ENCODE peak calls at places on chromosome 9, in five cellular contexts. L is suprapubic skin, Q is breast epithelium, D is A549, O is tibial nerve. M is an unnamed sample.

GRCh38 chr9:127805620-127806019 is 2.9 kb downstream of the FPGS start:
- DNase-seq in Q (no peak), L (no peak), O (no peak), D (peak; percentile 71), M (no peak)

GRCh38 chr9:126955806-126956205 is 41.2 kb downstream of the RALGPS1 start:
- DNase-seq in O (no peak), L (no peak), D (no peak), Q (no peak), M (no peak)

GRCh38 chr9:134130503-134131375 is 5.1 kb upstream of the WDR5 start:
- DNase-seq in O (peak; percentile 39), L (no peak), D (no peak), Q (peak; percentile 88), M (no peak)

GRCh38 chr9:98555851-98556465 is 152.8 kb downstream of the GABBR2 start:
- DNase-seq in D (no peak), Q (no peak), O (no peak), L (no peak), M (peak; percentile 34)

GRCh38 chr9:120868339-120868675 is 8.7 kb downstream of the PHF19 start:
- DNase-seq in L (no peak), Q (no peak), O (no peak), D (no peak), M (no peak)

GRCh38 chr9:27572566-27572917 is 739 bp downstream of the C9orf72 start:
- DNase-seq in L (no peak), D (peak; percentile 52), O (peak; percentile 55), Q (no peak), M (no peak)

GRCh38 chr9:127489471-127490115 is 38.3 kb downstream of the LRSAM1 start:
- DNase-seq in Q (no peak), D (no peak), L (no peak), O (no peak), M (no peak)

GRCh38 chr9:91027005-91027404 is 225.4 kb downstream of the SYK start:
- DNase-seq in O (no peak), L (no peak), D (no peak), Q (no peak), M (no peak)

GRCh38 chr9:21812415-21812814 is 10.0 kb downstream of the MTAP start:
- DNase-seq in D (peak; percentile 70), Q (no peak), L (no peak), O (no peak), M (no peak)

GRCh38 chr9:123263227-123263626 is 5.2 kb downstream of the STRBP start:
- DNase-seq in D (no peak), Q (no peak), L (no peak), O (no peak), M (no peak)

GRCh38 chr9:87812375-87813118 is 70.1 kb upstream of the SPATA31E1 start:
- DNase-seq in D (peak; percentile 48), L (no peak), O (no peak), Q (no peak), M (no peak)

GRCh38 chr9:2321523-2322148 is 300.0 kb upstream of the VLDLR start:
- DNase-seq in L (no peak), O (no peak), D (no peak), Q (no peak), M (no peak)
- TF ChIP-seq CTCF in L (no peak), O (no peak), D (no peak), Q (no peak), M (no peak)

DNA sequence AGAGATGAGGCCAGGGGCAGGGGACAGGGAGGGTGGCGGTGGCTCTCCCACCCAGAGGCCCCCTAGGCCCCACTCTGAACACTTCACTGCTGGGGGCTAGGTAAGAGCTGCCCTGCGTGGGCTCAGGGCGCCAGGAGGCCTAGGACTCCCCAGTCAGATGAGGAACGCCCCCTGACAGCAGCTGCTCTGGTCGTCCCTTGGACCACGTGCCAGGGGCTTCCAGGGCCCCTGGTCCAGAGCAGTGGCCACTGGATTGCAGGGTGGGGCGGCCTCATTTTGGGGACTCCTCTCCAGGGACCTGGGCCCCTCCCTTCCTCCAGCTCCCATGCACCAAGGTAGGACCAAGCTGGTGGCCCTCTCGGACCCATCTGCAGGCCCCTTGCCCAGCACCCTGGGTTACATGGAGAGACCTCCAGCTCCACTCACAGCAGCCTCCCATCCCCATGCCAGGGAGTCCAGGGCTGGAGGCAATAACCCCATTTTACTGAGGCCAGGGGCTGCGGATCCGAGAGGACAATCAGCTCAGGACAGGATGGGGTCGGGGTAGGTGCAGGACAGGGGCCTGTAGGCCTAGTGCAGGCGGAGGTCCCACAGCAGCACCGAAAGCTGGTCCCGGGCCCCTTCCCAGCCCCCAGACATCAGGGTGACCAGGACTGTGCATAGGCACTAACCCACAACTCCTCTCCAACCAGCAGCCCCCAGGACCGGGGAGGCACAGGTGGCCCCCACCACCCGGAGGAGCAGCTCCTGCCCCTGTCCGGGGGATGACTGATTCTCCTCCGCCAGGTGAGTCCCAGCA is 1.5 kb downstream of the EGFL7 start:
- DNase-seq in L (no peak), Q (no peak), D (no peak), O (no peak), M (no peak)
- TF ChIP-seq POLR2A in L (no peak), Q (no peak), D (no peak), O (no peak), M (no peak)

GRCh38 chr9:76486151-76486550 is 27.2 kb downstream of the GCNT1 start:
- DNase-seq in D (no peak), L (no peak), O (no peak), Q (no peak), M (no peak)
- H3K4me3 ChIP-seq in D (no peak overlapping the region), L (no peak overlapping the region), O (no peak overlapping the region), Q (no peak overlapping the region), M (no peak overlapping the region)

GRCh38 chr9:129332581-129332980 is 154.5 kb upstream of the IER5L start:
- DNase-seq in O (no peak), D (no peak), L (no peak), Q (no peak), M (no peak)
- TF ChIP-seq CTCF in O (no peak), D (no peak), L (no peak), Q (no peak), M (no peak)

DNA sequence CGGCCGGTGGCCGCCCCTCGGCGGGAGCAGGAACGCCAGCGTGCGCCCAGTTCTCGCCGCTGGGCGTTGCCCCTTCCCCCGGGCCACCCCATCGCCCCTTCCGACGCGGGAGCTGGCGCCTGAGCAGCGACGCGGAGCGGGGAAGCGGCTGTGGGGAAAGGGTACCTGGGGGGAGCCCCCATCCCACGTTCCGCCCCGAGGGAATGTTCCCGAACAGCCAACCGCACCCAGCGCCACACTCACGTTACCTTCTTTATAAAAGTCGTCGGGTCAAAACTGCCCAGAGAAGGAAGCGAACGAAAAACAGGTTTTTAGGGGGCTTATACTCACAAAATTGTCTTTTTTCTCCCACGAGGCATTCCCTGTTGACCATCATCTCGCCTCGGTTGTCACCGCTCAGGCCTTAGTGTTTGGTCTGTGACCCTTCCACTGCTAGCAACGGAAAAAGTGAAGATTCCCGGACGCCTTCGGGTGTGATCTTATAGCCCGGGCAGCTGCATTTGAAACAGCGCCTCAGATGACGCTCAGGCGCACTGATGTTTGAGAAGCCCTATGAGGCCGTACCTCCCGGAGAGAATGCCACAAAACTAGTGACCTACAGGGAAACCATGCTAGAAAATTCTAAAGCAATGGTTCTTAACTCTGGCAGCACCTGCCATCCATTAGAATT is 472 bp upstream of the GOLM1 start:
- DNase-seq in Q (no peak), D (peak; percentile 83), L (no peak), O (peak; percentile 34), M (peak; percentile 25)
- TF ChIP-seq POLR2A in Q (no peak), D (peak; percentile 50), L (no peak), O (no peak), M (no peak)

GRCh38 chr9:6417186-6417585 is 4.2 kb downstream of the UHRF2 start:
- DNase-seq in Q (no peak), O (no peak), D (no peak), L (no peak), M (no peak)
- H3K4me3 ChIP-seq in Q (no peak overlapping the region), O (no peak overlapping the region), D (no peak overlapping the region), L (no peak overlapping the region), M (no peak overlapping the region)

GRCh38 chr9:137582286-137582860 is 3.6 kb upstream of the DPH7 start:
- DNase-seq in O (no peak), L (no peak), Q (no peak), D (peak; percentile 48), M (no peak)
- TF ChIP-seq CTCF in O (no peak), L (no peak), Q (no peak), D (peak; percentile 36), M (no peak)